ENCODE peak calls at places on chromosomes 7 and 10, in seven cellular contexts. A is heart left ventricle; B is activated CD8-positive, alpha-beta T cell treated with anti-CD3 and anti-CD28 coated beads, Interleukin-2, amount 10 ng/mL, durations not matched to agents 7 days and 5 days; O is activated CD8-positive, alpha-beta memory T cell treated with anti-CD3 and anti-CD28 coated beads, Interleukin-2, amount 10 ng/mL, durations not matched to agents 7 days and 5 days; M is psoas muscle; K is activated T-helper 17 cell treated with anti-CD3 and anti-CD28 coated beads, Interleukin-2, amount 50 U/mL, for 72 hours; P is HCT116. S is an unnamed sample.

GRCh38 chr7:148175512-148175911 is 415.1 kb upstream of the C7orf33 start:
- ATAC-seq in A (no peak), B (no peak), O (no peak), M (no peak), K (no peak), P (no peak), S (no peak)

GRCh38 chr7:92939793-92940360 is 103.5 kb upstream of the CDK6 start:
- ATAC-seq in A (no peak), B (no peak), O (no peak), M (no peak), K (no peak), P (no peak), S (no peak)

GRCh38 chr10:45379891-45380540 is 6.0 kb downstream of the ALOX5 start:
- ATAC-seq in A (peak; percentile 78), B (no peak), O (no peak), M (peak; percentile 53), K (peak; percentile 38), P (no peak), S (peak; percentile 72)

GRCh38 chr10:43846187-43846680 is 197.6 kb upstream of the ZNF32 start:
- ATAC-seq in A (peak; percentile 64), B (peak; percentile 83), O (peak; percentile 69), M (peak; percentile 51), K (peak; percentile 94), P (no peak), S (peak; percentile 38)

GRCh38 chr7:85070967-85071628 is 115.8 kb downstream of the SEMA3D start:
- ATAC-seq in A (no peak), B (no peak), O (no peak), M (no peak), K (no peak), P (no peak), S (no peak)

GRCh38 chr10:124560377-124560776 is 98.8 kb downstream of the LHPP start:
- ATAC-seq in A (peak; percentile 90), B (no peak), O (no peak), M (peak; percentile 93), K (no peak), P (no peak), S (peak; percentile 93)

GRCh38 chr7:79176859-79177477 is 276.5 kb downstream of the MAGI2 start:
- ATAC-seq in A (no peak), B (no peak), O (no peak), M (peak; percentile 79), K (no peak), P (peak; percentile 83), S (no peak)

GRCh38 chr7:14184292-14184864 is 194.9 kb upstream of the ETV1 start:
- ATAC-seq in A (no peak), B (no peak), O (no peak), M (no peak), K (no peak), P (no peak), S (no peak)

GRCh38 chr7:137967143-137968018 is 34.5 kb downstream of the CREB3L2 start:
- ATAC-seq in A (peak; percentile 26), B (no peak), O (no peak), M (no peak), K (no peak), P (peak; percentile 66), S (no peak)

GRCh38 chr7:99079104-99079503 is 64.8 kb downstream of the SMURF1 start:
- ATAC-seq in A (peak; percentile 50), B (peak; percentile 57), O (no peak), M (peak; percentile 74), K (peak; percentile 16), P (no peak), S (no peak)

GRCh38 chr7:151114151-151115090 is 28.1 kb downstream of the AGAP3 start:
- ATAC-seq in A (no peak), B (peak; percentile 23), O (peak; percentile 22), M (no peak), K (peak; percentile 19), P (peak; percentile 7), S (peak; percentile 2)

GRCh38 chr10:14478639-14479038 is 147.9 kb upstream of the FRMD4A start:
- ATAC-seq in A (peak; percentile 72), B (no peak), O (no peak), M (peak; percentile 65), K (no peak), P (peak; percentile 78), S (peak; percentile 66)

GRCh38 chr10:14554091-14554842 is 220.4 kb downstream of the FAM107B start:
- ATAC-seq in A (peak; percentile 56), B (peak; percentile 35), O (peak; percentile 32), M (no peak), K (peak; percentile 30), P (peak; percentile 79), S (no peak)

GRCh38 chr7:116843373-116843772 is 19.0 kb upstream of the CAPZA2 start:
- ATAC-seq in A (peak; percentile 82), B (no peak), O (no peak), M (no peak), K (no peak), P (no peak), S (peak; percentile 36)

GRCh38 chr7:2840458-2840857 is 3.6 kb downstream of the GNA12 start:
- ATAC-seq in A (no peak), B (no peak), O (no peak), M (no peak), K (no peak), P (no peak), S (no peak)

GRCh38 chr10:30186371-30186875 is 127.0 kb upstream of the JCAD start:
- ATAC-seq in A (no peak), B (no peak), O (no peak), M (peak; percentile 61), K (no peak), P (peak; percentile 62), S (no peak)

GRCh38 chr10:62037166-62037831 is 135.8 kb downstream of the ARID5B start:
- ATAC-seq in A (no peak), B (no peak), O (no peak), M (peak; percentile 51), K (no peak), P (no peak), S (peak; percentile 62)

GRCh38 chr7:41006591-41006990 is 696.3 kb downstream of the INHBA start:
- ATAC-seq in A (no peak), B (no peak), O (no peak), M (no peak), K (no peak), P (peak; percentile 11), S (no peak)

GRCh38 chr10:12841826-12842225 is 159.7 kb downstream of the CCDC3 start:
- ATAC-seq in A (no peak), B (no peak), O (no peak), M (no peak), K (no peak), P (no peak), S (no peak)

GRCh38 chr7:99030951-99031350 is 113.0 kb downstream of the SMURF1 start:
- ATAC-seq in A (peak; percentile 43), B (no peak), O (no peak), M (peak; percentile 57), K (no peak), P (no peak), S (peak; percentile 78)

GRCh38 chr7:99827040-99827778 is 604 bp upstream of the CYP3A43 start:
- ATAC-seq in A (no peak), B (no peak), O (no peak), M (no peak), K (no peak), P (no peak), S (no peak)

GRCh38 chr10:4034907-4035581 is 250.0 kb upstream of the KLF6 start:
- ATAC-seq in A (peak; percentile 52), B (peak; percentile 76), O (peak; percentile 59), M (peak; percentile 76), K (peak; percentile 58), P (no peak), S (peak; percentile 46)

GRCh38 chr7:29623976-29624375 is 60.3 kb downstream of the PRR15 start:
- ATAC-seq in A (no peak), B (no peak), O (no peak), M (no peak), K (no peak), P (no peak), S (no peak)

S was measured in gastroesophageal sphincter.